ENCODE peak calls at places on chromosomes 2 and 18, in four cellular contexts. J is HepG2, L is K562, E is GM12878. B is an unnamed sample.

GRCh38 chr18:50973367-50974126 is 5.7 kb downstream of the ELAC1 start:
- DNase-seq in J (peak; percentile 90), L (no peak), E (no peak), B (no peak)

GRCh38 chr2:199019898-199020507 is 437.7 kb downstream of the SATB2 start:
- DNase-seq in J (peak; percentile 13), L (no peak), E (no peak), B (peak; percentile 32)

GRCh38 chr2:223697316-223697875 is 95.2 kb upstream of the SCG2 start:
- DNase-seq in J (no peak), L (no peak), E (no peak), B (no peak)

GRCh38 chr2:226794751-226795171 is 4.9 kb downstream of the IRS1 start:
- DNase-seq in J (no peak), L (no peak), E (no peak), B (no peak)

GRCh38 chr2:27833931-27834330 is 56.3 kb downstream of the RBKS start:
- DNase-seq in J (no peak), L (no peak), E (no peak), B (no peak)

GRCh38 chr2:165594935-165595255 is 125.4 kb downstream of the CSRNP3 start:
- DNase-seq in J (no peak), L (no peak), E (peak; percentile 77), B (no peak)

GRCh38 chr2:212227755-212228154 is 310.8 kb downstream of the ERBB4 start:
- DNase-seq in J (peak; percentile 39), L (no peak), E (no peak), B (no peak)

GRCh38 chr18:48345596-48345995 is 63.6 kb downstream of the ZBTB7C start:
- DNase-seq in J (no peak), L (no peak), E (no peak), B (peak; percentile 22)

GRCh38 chr2:120777787-120778186 is 42.1 kb downstream of the GLI2 start:
- DNase-seq in J (no peak), L (no peak), E (no peak), B (no peak)

GRCh38 chr2:189601043-189601442 is 20.5 kb upstream of the SLC40A1 start:
- DNase-seq in J (no peak), L (peak; percentile 14), E (no peak), B (no peak)

GRCh38 chr2:205405752-205406151 is 276.5 kb upstream of the NRP2 start:
- DNase-seq in J (no peak), L (no peak), E (no peak), B (no peak)

GRCh38 chr2:84855730-84856129 is 25.2 kb downstream of the TRABD2A start:
- DNase-seq in J (no peak), L (no peak), E (no peak), B (peak; percentile 76)

GRCh38 chr2:178377046-178377445 is 73.9 kb downstream of the PRKRA start:
- DNase-seq in J (no peak), L (no peak), E (no peak), B (no peak)

GRCh38 chr2:186903183-186903582 is 54.2 kb upstream of the ZSWIM2 start:
- DNase-seq in J (no peak), L (no peak), E (no peak), B (no peak)

GRCh38 chr2:100359576-100359975 is 37.3 kb upstream of the LONRF2 start:
- DNase-seq in J (no peak), L (no peak), E (no peak), B (no peak)

GRCh38 chr2:100367163-100367562 is 44.9 kb upstream of the LONRF2 start:
- DNase-seq in J (no peak), L (no peak), E (no peak), B (no peak)

DNA sequence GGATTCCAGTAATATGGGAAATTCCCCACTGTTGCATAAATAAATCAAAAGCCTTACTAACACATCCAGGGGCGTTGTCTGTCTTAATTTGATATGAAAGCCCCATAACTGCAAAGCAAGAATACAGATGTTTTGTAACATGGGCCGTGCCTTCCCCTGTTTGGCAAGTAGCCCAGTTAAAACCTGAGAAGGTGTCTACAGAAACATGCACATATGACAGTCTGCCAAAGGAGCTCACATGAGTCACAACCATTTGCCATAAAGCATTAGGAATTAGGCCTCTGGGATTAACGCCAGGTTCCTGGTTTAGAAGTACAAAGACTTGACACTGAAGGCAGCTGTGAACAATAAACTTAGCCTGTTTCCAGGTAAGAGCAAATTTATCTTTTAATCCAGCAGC is 43.1 kb upstream of the LONRF2 start:
- DNase-seq in J (no peak), L (no peak), E (no peak), B (no peak)
- TF ChIP-seq ESRRA in J (no peak), L (no peak), E (no peak), B (no peak)

GRCh38 chr2:103991591-103991990 is 862.3 kb upstream of the POU3F3 start:
- DNase-seq in J (peak; percentile 9), L (no peak), E (no peak), B (no peak)
- TF ChIP-seq CTCF in J (peak; percentile 40), L (no peak), E (peak; percentile 24), B (peak; percentile 38)

GRCh38 chr2:217953531-217953932 is 49.3 kb downstream of the TNS1 start:
- DNase-seq in J (no peak), L (no peak), E (no peak), B (no peak)
- TF ChIP-seq NR2C2 in J (no peak), L (no peak), E (no peak), B (no peak)

GRCh38 chr18:30811580-30811979 is 231.0 kb downstream of the DSC3 start:
- DNase-seq in J (no peak), L (no peak), E (no peak), B (no peak)

GRCh38 chr18:30810580-30810979 is 232.0 kb downstream of the DSC3 start:
- DNase-seq in J (no peak), L (no peak), E (no peak), B (no peak)

DNA sequence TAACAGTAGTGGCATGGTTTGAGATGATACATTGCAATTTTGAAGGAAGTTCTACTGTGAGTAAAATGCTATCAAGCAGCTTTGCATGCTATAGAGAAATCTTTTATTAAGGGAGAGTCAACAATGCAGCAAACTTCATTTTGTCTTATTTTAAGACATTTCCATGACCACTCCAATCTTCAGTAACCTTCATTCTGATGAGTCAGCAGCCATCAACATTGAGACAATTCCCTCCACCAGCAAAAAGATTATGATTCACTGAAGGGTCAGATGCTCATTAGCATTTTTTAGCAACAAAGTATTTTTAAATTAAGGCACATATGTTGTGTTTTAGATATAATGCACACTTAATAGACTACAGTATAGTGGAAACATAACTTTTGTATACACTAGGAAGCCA is 235.7 kb downstream of the DSC3 start:
- DNase-seq in J (no peak), L (no peak), E (no peak), B (no peak)
- TF ChIP-seq ESRRA in J (no peak), L (no peak), E (no peak), B (no peak)

GRCh38 chr2:10835052-10835970 is 22.7 kb upstream of the PDIA6 start:
- DNase-seq in J (peak; percentile 53), L (peak; percentile 91), E (no peak), B (peak; percentile 97)
- TF ChIP-seq CTCF in J (peak; percentile 99), L (peak; percentile 88), E (peak; percentile 87), B (peak; percentile 90)

DNA sequence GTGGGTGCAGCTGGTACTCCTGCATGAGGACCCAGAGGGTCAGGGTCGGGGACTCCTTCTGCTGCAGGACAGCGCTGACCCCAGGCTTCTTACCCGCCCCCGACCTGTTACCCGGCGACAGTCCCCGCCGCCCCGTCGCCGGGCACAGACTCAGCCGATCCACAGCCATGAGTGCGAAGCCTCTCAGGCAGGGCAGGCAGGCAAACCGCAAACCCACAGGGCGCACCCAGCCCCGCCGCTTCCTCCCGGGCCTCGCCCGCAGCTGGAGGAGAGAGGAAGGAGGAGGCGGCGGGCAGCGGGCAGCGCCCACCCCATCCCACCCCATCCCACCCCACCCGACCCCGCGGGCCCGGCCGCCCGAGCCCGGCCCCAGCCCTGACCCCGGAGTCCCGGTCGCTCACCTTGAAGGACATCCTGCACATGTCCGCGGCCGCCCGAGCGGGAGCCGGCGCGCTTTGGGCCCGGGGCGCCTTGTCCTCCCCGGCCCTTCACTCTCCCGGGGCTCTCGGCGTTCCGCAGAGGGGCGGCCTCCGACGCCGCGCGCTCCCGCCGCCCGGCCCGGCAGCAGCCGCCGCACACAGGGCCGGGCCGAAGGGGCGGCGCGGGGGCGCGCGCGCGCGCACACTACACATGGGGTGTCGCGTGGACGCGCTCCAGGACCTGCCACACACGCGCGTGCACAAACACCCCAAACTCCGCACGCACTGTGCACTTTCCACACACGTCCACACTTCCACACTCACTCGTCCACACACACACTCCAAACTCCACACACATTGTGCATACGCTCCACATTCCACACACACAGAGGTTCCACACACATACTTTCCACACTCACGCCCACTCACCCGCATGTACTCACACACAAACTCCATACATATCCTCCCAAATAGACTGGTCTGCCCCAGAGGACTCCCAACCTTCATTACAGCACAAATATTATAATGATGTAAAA is at the start of gene ANKRD29:
- DNase-seq in J (no peak), L (peak; percentile 26), E (no peak), B (peak; percentile 69)
- TF ChIP-seq NR2C2 in J (no peak), L (no peak), E (no peak), B (no peak)

DNA sequence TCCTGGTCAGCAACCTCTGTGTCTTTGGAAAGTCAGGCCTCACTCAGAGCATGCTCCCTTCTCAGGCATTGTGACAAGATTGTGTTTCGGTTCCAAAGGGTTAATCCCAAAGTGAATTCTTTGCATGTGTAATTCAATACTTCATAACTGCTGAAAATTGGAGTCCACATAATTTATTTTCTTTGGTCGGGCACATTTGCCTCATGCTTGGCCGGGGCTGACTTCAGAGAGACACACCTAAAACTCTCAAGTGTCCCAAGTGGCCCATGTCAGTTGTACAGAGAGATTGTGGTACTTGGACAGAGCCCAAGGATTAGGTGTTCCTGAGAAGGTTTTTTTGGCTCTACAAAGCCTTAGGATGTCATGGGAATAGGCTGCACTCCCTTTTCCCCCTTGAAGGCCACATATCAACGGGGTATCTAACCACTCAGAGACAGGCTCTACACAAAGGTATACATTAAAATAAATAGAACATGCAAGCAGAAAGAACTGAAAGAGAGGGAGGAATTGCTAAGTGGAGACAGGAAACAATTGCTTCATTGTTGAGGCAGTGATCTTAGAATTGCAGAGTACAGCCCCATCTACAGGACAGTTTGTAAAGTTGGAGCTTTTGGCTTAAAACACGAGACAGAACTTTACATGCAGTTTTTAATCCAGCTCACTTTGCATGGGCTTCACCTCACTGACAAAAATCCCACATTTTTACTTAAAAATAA is 1232.3 kb upstream of the ZEB2 start:
- DNase-seq in J (peak; percentile 93), L (peak; percentile 38), E (no peak), B (no peak)
- TF ChIP-seq ESRRA in J (no peak), L (no peak), E (no peak), B (no peak)

GRCh38 chr2:127811922-127812321 is 951 bp upstream of the WDR33 start:
- DNase-seq in J (no peak), L (no peak), E (no peak), B (no peak)

GRCh38 chr2:127814677-127815076 is 3.7 kb upstream of the WDR33 start:
- DNase-seq in J (no peak), L (no peak), E (no peak), B (no peak)

GRCh38 chr2:127810156-127810636 is 775 bp downstream of the WDR33 start:
- DNase-seq in J (no peak), L (no peak), E (no peak), B (peak; percentile 20)

GRCh38 chr2:127810637-127811396 is at the start of gene WDR33:
- DNase-seq in J (peak; percentile 94), L (peak; percentile 96), E (peak; percentile 87), B (peak; percentile 91)

GRCh38 chr2:127811397-127811860 is 458 bp upstream of the WDR33 start:
- DNase-seq in J (no peak), L (no peak), E (no peak), B (no peak)
- TF ChIP-seq CTCF in J (no peak), L (no peak), E (no peak), B (no peak)

GRCh38 chr2:201257381-201257940 is 2.9 kb upstream of the CASP8 start:
- DNase-seq in J (no peak), L (peak; percentile 37), E (no peak), B (no peak)
- TF ChIP-seq NR2C2 in J (no peak), L (no peak), E (no peak), B (no peak)

B was measured in WTC11.